ENCODE peak calls at places on chromosomes 13 and 19, in ten cellular contexts. O is kidney tubule cell, A is H7, W is LoVo, T is NCI-H510A, C is anterior cingulate cortex, L is AG09319, J is IMR-90, Z is NCI-H774, N is NCI-H446 treated with DMSO at 0.1 percent for 48 hours. I is an unnamed sample.

GRCh38 chr13:36344886-36345437 is 1.2 kb downstream of the SPART start:
- DNase-seq in O (peak; percentile 42), A (peak; percentile 19), W (no peak), T (peak; percentile 2), C (no peak), L (no peak), J (no peak), Z (no peak), N (no peak), I (no peak)

GRCh38 chr19:246551-246950 is 44.7 kb downstream of the PLPP2 start:
- DNase-seq in O (no peak), A (no peak), W (no peak), T (no peak), C (no peak), L (no peak), J (no peak), Z (no peak), N (no peak), I (no peak)

GRCh38 chr19:4081441-4082129 is 14.9 kb upstream of the ZBTB7A start:
- DNase-seq in O (no peak), A (no peak), W (no peak), T (no peak), C (no peak), L (no peak), J (no peak), Z (no peak), N (no peak), I (no peak)

GRCh38 chr19:42324655-42325307 is 654 bp upstream of the MEGF8 start:
- DNase-seq in O (no peak), A (no peak), W (no peak), T (no peak), C (no peak), L (no peak), J (no peak), Z (no peak), N (no peak), I (no peak)

GRCh38 chr13:30725331-30726085 is 9.8 kb upstream of the ALOX5AP start:
- DNase-seq in O (no peak), A (no peak), W (no peak), T (no peak), C (no peak), L (no peak), J (peak; percentile 33), Z (no peak), N (peak; percentile 91), I (no peak)

GRCh38 chr13:106503272-106503671 is 32.2 kb downstream of the EFNB2 start:
- DNase-seq in O (no peak), A (no peak), W (peak; percentile 33), T (no peak), C (no peak), L (no peak), J (no peak), Z (no peak), N (no peak), I (no peak)

GRCh38 chr19:15891434-15891833 is 6.4 kb downstream of the CYP4F2 start:
- DNase-seq in O (no peak), A (no peak), W (no peak), T (no peak), C (no peak), L (no peak), J (no peak), Z (no peak), N (no peak), I (no peak)

GRCh38 chr19:41887711-41888382 is 4.9 kb downstream of the ARHGEF1 start:
- DNase-seq in O (peak; percentile 93), A (peak; percentile 92), W (peak; percentile 84), T (peak; percentile 92), C (no peak), L (no peak), J (peak; percentile 64), Z (no peak), N (no peak), I (peak; percentile 98)

GRCh38 chr19:2477732-2478191 is 1.8 kb downstream of the GADD45B start:
- DNase-seq in O (peak; percentile 55), A (peak; percentile 73), W (no peak), T (no peak), C (no peak), L (no peak), J (peak; percentile 49), Z (no peak), N (no peak), I (no peak)

GRCh38 chr13:94112227-94112626 is 367.3 kb downstream of the DCT start:
- DNase-seq in O (peak; percentile 91), A (no peak), W (no peak), T (no peak), C (no peak), L (peak; percentile 77), J (peak; percentile 98), Z (no peak), N (peak; percentile 23), I (no peak)

GRCh38 chr13:60148918-60149317 is 14.8 kb downstream of the DIAPH3 start:
- DNase-seq in O (no peak), A (no peak), W (no peak), T (no peak), C (no peak), L (no peak), J (no peak), Z (no peak), N (no peak), I (no peak)

GRCh38 chr19:49932731-49933131 is 3.4 kb upstream of the NUP62 start:
- DNase-seq in O (no peak), A (no peak), W (no peak), T (no peak), C (no peak), L (no peak), J (no peak), Z (no peak), N (no peak), I (no peak)

GRCh38 chr13:73090116-73090811 is 31.5 kb downstream of the KLF5 start:
- DNase-seq in O (peak; percentile 98), A (peak; percentile 30), W (peak; percentile 94), T (peak; percentile 72), C (no peak), L (peak; percentile 5), J (peak; percentile 91), Z (no peak), N (no peak), I (no peak)

GRCh38 chr13:45040626-45041025 is 51.3 kb downstream of the GPALPP1 start:
- DNase-seq in O (no peak), A (no peak), W (no peak), T (no peak), C (no peak), L (no peak), J (no peak), Z (no peak), N (no peak), I (peak; percentile 13)

GRCh38 chr19:7818806-7819205 is 11.2 kb upstream of the EVI5L start:
- DNase-seq in O (no peak), A (no peak), W (no peak), T (no peak), C (no peak), L (no peak), J (no peak), Z (no peak), N (no peak), I (no peak)

GRCh38 chr13:52846567-52847321 is 1.7 kb downstream of the PCDH8 start:
- DNase-seq in O (peak; percentile 43), A (peak; percentile 95), W (no peak), T (no peak), C (no peak), L (no peak), J (peak; percentile 2), Z (no peak), N (no peak), I (no peak)

GRCh38 chr13:74026753-74027152 is 107.5 kb downstream of the KLF12 start:
- DNase-seq in O (peak; percentile 72), A (peak; percentile 44), W (no peak), T (no peak), C (no peak), L (no peak), J (peak; percentile 37), Z (no peak), N (no peak), I (no peak)

GRCh38 chr19:5058456-5059190 is 89.7 kb downstream of the KDM4B start:
- DNase-seq in O (peak; percentile 2), A (no peak), W (no peak), T (no peak), C (no peak), L (no peak), J (peak; percentile 41), Z (no peak), N (peak; percentile 67), I (no peak)

GRCh38 chr13:102597029-102598015 is 536 bp downstream of the TPP2 start:
- DNase-seq in O (peak; percentile 33), A (peak; percentile 60), W (no peak), T (no peak), C (no peak), L (peak; percentile 18), J (peak; percentile 52), Z (no peak), N (no peak), I (no peak)

GRCh38 chr19:46697142-46697960 is 19.6 kb downstream of the PRKD2 start:
- DNase-seq in O (peak; percentile 53), A (peak; percentile 100), W (no peak), T (no peak), C (no peak), L (peak; percentile 50), J (peak; percentile 49), Z (no peak), N (no peak), I (peak; percentile 56)

GRCh38 chr19:20278342-20278741 is 111.3 kb downstream of the ZNF486 start:
- DNase-seq in O (no peak), A (peak; percentile 35), W (no peak), T (no peak), C (no peak), L (peak; percentile 1), J (no peak), Z (no peak), N (no peak), I (no peak)

GRCh38 chr19:18590273-18591272 is 2.0 kb downstream of the REX1BD start:
- DNase-seq in O (no peak), A (peak; percentile 93), W (no peak), T (peak; percentile 96), C (peak; percentile 48), L (no peak), J (peak; percentile 57), Z (no peak), N (peak; percentile 51), I (no peak)

GRCh38 chr13:98325724-98326123 is 148.7 kb upstream of the RNF113B start:
- DNase-seq in O (no peak), A (no peak), W (no peak), T (no peak), C (no peak), L (no peak), J (no peak), Z (peak; percentile 42), N (no peak), I (no peak)

GRCh38 chr13:112435973-112436372 is 59.8 kb downstream of the SPACA7 start:
- DNase-seq in O (no peak), A (no peak), W (no peak), T (no peak), C (no peak), L (no peak), J (no peak), Z (no peak), N (no peak), I (no peak)

GRCh38 chr19:45153339-45154063 is 7.3 kb downstream of the NKPD1 start:
- DNase-seq in O (no peak), A (peak; percentile 95), W (no peak), T (no peak), C (no peak), L (no peak), J (peak; percentile 48), Z (no peak), N (no peak), I (no peak)

GRCh38 chr13:29901714-29902631 is 51.6 kb upstream of the UBL3 start:
- DNase-seq in O (peak; percentile 90), A (no peak), W (peak; percentile 74), T (no peak), C (no peak), L (peak; percentile 74), J (peak; percentile 97), Z (no peak), N (no peak), I (no peak)

GRCh38 chr19:18292810-18293641 is 11.6 kb upstream of the JUND start:
- DNase-seq in O (peak; percentile 87), A (peak; percentile 99), W (peak; percentile 27), T (peak; percentile 54), C (no peak), L (no peak), J (peak; percentile 57), Z (no peak), N (no peak), I (no peak)

GRCh38 chr13:90686438-90686837 is 661.0 kb upstream of the MIR17HG start:
- DNase-seq in O (peak; percentile 69), A (no peak), W (no peak), T (no peak), C (no peak), L (no peak), J (peak; percentile 65), Z (no peak), N (no peak), I (no peak)

I was measured in keratinocyte.